ENCODE peak calls at places on chromosomes 3 and 15, in nine cellular contexts. U is endothelial cell, T is right atrium auricular region, X is WTC11, K is PC-3, O is suprapubic skin, C is breast epithelium, W is foreskin fibroblast, I is adrenal gland. P is an unnamed sample.

GRCh38 chr3:160169139-160169830 is 55.9 kb upstream of the C3orf80 start:
- DNase-seq in X (no peak), K (peak; percentile 68), I (no peak), C (no peak), T (no peak), W (peak; percentile 77), O (no peak), U (no peak), P (no peak)

GRCh38 chr15:66825139-66825538 is 123.1 kb downstream of the SMAD6 start:
- DNase-seq in O (peak; percentile 31), K (no peak), W (no peak), T (no peak), I (no peak), U (no peak), C (no peak), X (no peak), P (no peak)

GRCh38 chr15:100098705-100099104 is 243.1 kb downstream of the ADAMTS17 start:
- DNase-seq in T (no peak), U (no peak), O (no peak), K (no peak), I (no peak), X (no peak), W (no peak), C (no peak), P (no peak)

GRCh38 chr3:48552111-48552911 is 4.3 kb downstream of the PFKFB4 start:
- DNase-seq in T (no peak), O (no peak), W (no peak), X (no peak), C (no peak), K (no peak), U (no peak), I (no peak), P (no peak)

GRCh38 chr3:38137615-38138346 is 680 bp upstream of the MYD88 start:
- DNase-seq in O (no peak), U (peak; percentile 30), X (peak; percentile 52), T (peak; percentile 64), K (no peak), C (no peak), W (peak; percentile 34), I (no peak), P (peak; percentile 49)

GRCh38 chr3:197038604-197039003 is 9.0 kb upstream of the MELTF start:
- DNase-seq in I (no peak), W (no peak), X (no peak), U (no peak), O (no peak), C (no peak), K (peak; percentile 73), T (no peak), P (no peak)

GRCh38 chr3:126530171-126531050 is 6.5 kb downstream of the CHST13 start:
- DNase-seq in C (no peak), X (no peak), K (no peak), U (no peak), O (no peak), T (no peak), I (no peak), W (no peak), P (no peak)

GRCh38 chr3:18946524-18946923 is 201.8 kb upstream of the KCNH8 start:
- DNase-seq in U (no peak), T (no peak), W (no peak), K (peak; percentile 52), I (no peak), O (no peak), C (no peak), X (no peak), P (no peak)

GRCh38 chr15:74364936-74365618 is 2.4 kb downstream of the CYP11A1 start:
- DNase-seq in X (peak; percentile 15), U (no peak), K (no peak), C (peak; percentile 19), T (no peak), W (no peak), O (peak; percentile 46), I (peak; percentile 37), P (no peak)

GRCh38 chr3:6528951-6529350 is 332.0 kb upstream of the GRM7 start:
- DNase-seq in I (no peak), X (no peak), T (no peak), U (no peak), W (no peak), K (peak; percentile 2), O (no peak), C (no peak), P (no peak)

DNA sequence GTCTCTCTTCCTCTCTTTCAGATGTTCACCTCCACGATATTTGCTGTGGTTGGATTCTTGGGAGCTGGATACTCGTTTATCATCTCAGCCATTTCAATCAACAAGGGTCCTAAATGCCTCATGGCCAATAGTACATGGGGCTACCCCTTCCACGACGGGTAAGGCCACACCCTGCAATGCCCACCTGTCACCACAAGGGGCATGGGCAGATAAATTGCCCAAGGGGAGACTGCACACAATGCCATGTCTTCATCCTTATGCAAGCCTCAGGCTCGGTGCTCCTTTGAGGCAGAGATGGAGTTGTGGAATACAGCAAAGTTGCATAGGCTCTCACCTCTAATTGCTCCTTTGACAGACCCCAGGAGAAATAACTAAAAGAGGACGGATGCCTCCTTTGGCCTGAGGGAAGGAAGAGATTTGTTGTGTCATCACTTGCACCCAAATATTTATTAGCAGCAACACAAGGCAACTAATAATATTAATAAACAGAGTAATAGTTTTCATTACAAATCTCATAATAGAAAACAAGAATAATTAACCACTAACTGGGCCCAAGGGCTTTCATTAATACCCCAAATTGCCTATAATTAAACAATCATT is 13.2 kb downstream of the TM4SF4 start:
- DNase-seq in W (no peak), U (peak; percentile 43), C (no peak), T (no peak), O (no peak), I (no peak), X (peak; percentile 81), K (peak; percentile 48), P (peak; percentile 38)
- TF ChIP-seq CTCF in W (no peak), U (peak; percentile 79), C (no peak), T (no peak), O (peak; percentile 37), I (no peak), X (peak; percentile 83), K (peak; percentile 67), P (peak; percentile 55)

DNA sequence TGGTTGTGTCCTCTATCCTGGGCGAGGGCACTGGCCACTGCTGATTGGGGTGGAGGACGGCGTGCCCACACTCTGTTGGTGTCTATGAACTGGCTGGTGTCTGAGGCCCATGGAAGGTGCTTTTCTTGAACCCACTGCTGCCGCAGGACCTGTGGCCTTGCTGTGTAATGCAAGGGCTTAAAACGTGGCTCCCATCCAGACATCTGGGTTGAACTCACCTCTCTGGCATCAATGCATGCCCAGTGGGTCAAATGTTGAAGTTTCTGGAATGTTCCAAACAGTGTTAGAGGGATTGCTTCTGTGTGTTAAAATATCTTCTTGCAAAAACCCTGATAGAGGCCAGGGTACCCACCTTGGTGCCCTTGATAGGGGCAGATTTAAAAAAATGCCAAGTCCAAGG is 42.6 kb downstream of the FAM3D start:
- DNase-seq in O (no peak), X (no peak), I (no peak), K (no peak), T (no peak), W (peak; percentile 77), C (no peak), U (no peak), P (no peak)
- TF ChIP-seq CTCF in O (no peak), X (no peak), I (no peak), K (no peak), T (no peak), W (no peak), C (no peak), U (no peak), P (no peak)

GRCh38 chr15:40443846-40444245 is 3.1 kb downstream of the BAHD1 start:
- DNase-seq in O (no peak), U (no peak), I (no peak), C (no peak), K (no peak), X (no peak), W (no peak), T (no peak), P (no peak)

GRCh38 chr15:40440300-40441011 is at the start of gene BAHD1:
- DNase-seq in T (peak; percentile 97), U (peak; percentile 96), W (peak; percentile 98), X (peak; percentile 99), K (peak; percentile 95), I (peak; percentile 99), O (peak; percentile 97), C (peak; percentile 95), P (peak; percentile 100)

GRCh38 chr15:40443255-40443654 is 2.5 kb downstream of the BAHD1 start:
- DNase-seq in O (no peak), T (no peak), C (no peak), I (peak; percentile 80), W (no peak), K (no peak), U (no peak), X (no peak), P (no peak)

GRCh38 chr15:40441012-40441735 is 421 bp downstream of the BAHD1 start:
- DNase-seq in I (no peak), X (peak; percentile 75), T (no peak), K (no peak), W (no peak), U (peak; percentile 59), C (no peak), O (no peak), P (no peak)

GRCh38 chr15:40441736-40442531 is 1.2 kb downstream of the BAHD1 start:
- DNase-seq in K (no peak), T (no peak), C (no peak), X (peak; percentile 38), I (peak; percentile 49), O (no peak), U (peak; percentile 39), W (peak; percentile 45), P (peak; percentile 68)
- TF ChIP-seq CTCF in K (peak; percentile 18), T (no peak), C (no peak), X (no peak), I (peak; percentile 9), O (no peak), U (no peak), W (no peak), P (peak; percentile 43)

GRCh38 chr3:54999159-54999558 is 71.3 kb upstream of the LRTM1 start:
- DNase-seq in W (peak; percentile 72), C (no peak), T (no peak), I (no peak), K (peak; percentile 65), U (peak; percentile 35), X (no peak), O (no peak), P (no peak)
- TF ChIP-seq CTCF in W (peak; percentile 43), C (no peak), T (no peak), I (no peak), K (peak; percentile 51), U (peak; percentile 39), X (no peak), O (no peak), P (no peak)